ENCODE peak calls at places on chromosomes 1 and 21, in four cellular contexts. One of them, this sample, is unnamed.

GRCh38 chr1:150613061-150613920 is 16.1 kb downstream of the ENSA start:
- DNase-seq in HCT116: peak
- DNase-seq in Panc1: peak
- DNase-seq in CD8-positive, alpha-beta T cell: peak
- DNase-seq in this sample: no peak

GRCh38 chr1:39003787-39004186 is 12.7 kb downstream of the AKIRIN1 start:
- DNase-seq in CD8-positive, alpha-beta T cell: no peak
- DNase-seq in Panc1: no peak
- DNase-seq in HCT116: no peak
- DNase-seq in this sample: no peak

GRCh38 chr1:212498243-212498642 is 65.5 kb downstream of the NENF start:
- DNase-seq in CD8-positive, alpha-beta T cell: no peak
- DNase-seq in HCT116: no peak
- DNase-seq in Panc1: no peak
- DNase-seq in this sample: peak

GRCh38 chr1:91685994-91686393 is 185.3 kb downstream of the CDC7 start:
- DNase-seq in Panc1: no peak
- DNase-seq in CD8-positive, alpha-beta T cell: no peak
- DNase-seq in HCT116: no peak
- DNase-seq in this sample: no peak

GRCh38 chr1:65896721-65897120 is 104.0 kb downstream of the PDE4B start:
- DNase-seq in Panc1: no peak
- DNase-seq in HCT116: no peak
- DNase-seq in CD8-positive, alpha-beta T cell: no peak
- DNase-seq in this sample: no peak

GRCh38 chr21:31283025-31283424 is 61.0 kb downstream of the TIAM1 start:
- DNase-seq in Panc1: no peak
- DNase-seq in HCT116: no peak
- DNase-seq in CD8-positive, alpha-beta T cell: peak
- DNase-seq in this sample: no peak

GRCh38 chr1:203026666-203027663 is 674 bp downstream of the PPFIA4 start:
- DNase-seq in CD8-positive, alpha-beta T cell: no peak
- DNase-seq in Panc1: no peak
- DNase-seq in HCT116: no peak
- DNase-seq in this sample: no peak

GRCh38 chr1:109948285-109948630 is 36.3 kb upstream of the AHCYL1 start:
- DNase-seq in Panc1: no peak
- DNase-seq in HCT116: no peak
- DNase-seq in CD8-positive, alpha-beta T cell: no peak
- DNase-seq in this sample: no peak

GRCh38 chr1:162974810-162975209 is 94.4 kb upstream of the RGS4 start:
- DNase-seq in CD8-positive, alpha-beta T cell: no peak
- DNase-seq in HCT116: no peak
- DNase-seq in Panc1: no peak
- DNase-seq in this sample: no peak

GRCh38 chr1:65458730-65459396 is 38.4 kb downstream of the LEPR start:
- DNase-seq in CD8-positive, alpha-beta T cell: no peak
- DNase-seq in HCT116: no peak
- DNase-seq in Panc1: no peak
- DNase-seq in this sample: no peak

GRCh38 chr1:94306521-94306920 is 69.1 kb upstream of the ARHGAP29 start:
- DNase-seq in Panc1: no peak
- DNase-seq in CD8-positive, alpha-beta T cell: no peak
- DNase-seq in HCT116: no peak
- DNase-seq in this sample: no peak

GRCh38 chr1:35845766-35846165 is 37.2 kb upstream of the AGO1 start:
- DNase-seq in CD8-positive, alpha-beta T cell: no peak
- DNase-seq in HCT116: no peak
- DNase-seq in Panc1: no peak
- DNase-seq in this sample: no peak

GRCh38 chr1:30024411-30025195 is 698.8 kb downstream of the MATN1 start:
- DNase-seq in HCT116: no peak
- DNase-seq in Panc1: no peak
- DNase-seq in CD8-positive, alpha-beta T cell: no peak
- DNase-seq in this sample: no peak

GRCh38 chr1:118204106-118204505 is 19.1 kb upstream of the SPAG17 start:
- DNase-seq in CD8-positive, alpha-beta T cell: no peak
- DNase-seq in HCT116: no peak
- DNase-seq in Panc1: no peak
- DNase-seq in this sample: no peak

GRCh38 chr21:19510653-19511052 is 1107.1 kb upstream of the TMPRSS15 start:
- DNase-seq in CD8-positive, alpha-beta T cell: no peak
- DNase-seq in Panc1: no peak
- DNase-seq in HCT116: no peak
- DNase-seq in this sample: no peak

GRCh38 chr1:44684525-44684924 is 10.0 kb downstream of the ARMH1 start:
- DNase-seq in HCT116: no peak
- DNase-seq in CD8-positive, alpha-beta T cell: no peak
- DNase-seq in Panc1: no peak
- DNase-seq in this sample: no peak

GRCh38 chr1:173870252-173871075 is 2.3 kb downstream of the ZBTB37 start:
- DNase-seq in CD8-positive, alpha-beta T cell: peak
- DNase-seq in Panc1: no peak
- DNase-seq in HCT116: no peak
- DNase-seq in this sample: no peak

DNA sequence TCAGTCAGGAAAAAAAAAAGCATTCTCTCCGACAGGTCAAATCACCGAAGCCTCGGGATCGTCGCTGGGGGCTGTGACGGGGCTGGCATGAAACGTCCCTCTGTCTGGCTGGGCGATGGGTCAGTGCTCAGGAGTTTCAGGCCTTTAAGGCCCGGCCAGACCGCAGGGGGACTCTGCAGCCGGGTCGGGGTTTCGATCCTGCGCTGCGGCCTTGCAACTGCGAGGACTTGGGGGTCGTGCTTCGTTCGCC is 8.2 kb upstream of the CROCC start:
- DNase-seq in CD8-positive, alpha-beta T cell: no peak
- DNase-seq in HCT116: no peak
- DNase-seq in Panc1: no peak
- DNase-seq in this sample: no peak
- TF ChIP-seq CTCF in CD8-positive, alpha-beta T cell: no peak
- TF ChIP-seq CTCF in HCT116: no peak
- TF ChIP-seq CTCF in Panc1: no peak
- TF ChIP-seq CTCF in this sample: no peak

DNA sequence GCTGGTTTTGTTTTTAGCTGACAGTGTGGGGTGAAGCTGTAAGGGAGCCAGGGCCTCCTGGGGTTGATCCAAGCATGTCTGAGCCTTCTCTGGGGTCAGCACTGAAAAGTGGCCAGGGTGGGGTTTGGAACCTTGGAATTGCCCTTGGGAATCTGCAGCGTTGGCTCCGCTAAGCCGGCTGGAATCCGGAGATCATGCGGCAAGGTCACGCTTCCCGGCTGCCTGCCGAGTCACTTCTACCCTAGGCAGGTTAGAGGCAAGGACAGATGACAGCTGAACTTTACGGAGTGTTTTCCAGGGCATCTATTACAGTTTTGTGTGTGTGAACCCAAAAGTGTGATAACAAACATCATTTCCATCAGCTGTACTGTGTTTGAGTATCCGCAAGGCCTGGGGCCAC is 17.1 kb downstream of the ABCG1 start:
- DNase-seq in HCT116: no peak
- DNase-seq in Panc1: no peak
- DNase-seq in CD8-positive, alpha-beta T cell: no peak
- DNase-seq in this sample: no peak
- H3K4me3 ChIP-seq in HCT116: no peak
- H3K4me3 ChIP-seq in Panc1: no peak
- H3K4me3 ChIP-seq in CD8-positive, alpha-beta T cell: no peak
- H3K4me3 ChIP-seq in this sample: no peak

GRCh38 chr1:37152491-37152890 is 118.2 kb upstream of the GRIK3 start:
- DNase-seq in Panc1: no peak
- DNase-seq in HCT116: no peak
- DNase-seq in CD8-positive, alpha-beta T cell: no peak
- DNase-seq in this sample: no peak
- H3K27ac ChIP-seq in Panc1: no peak
- H3K27ac ChIP-seq in HCT116: no peak
- H3K27ac ChIP-seq in CD8-positive, alpha-beta T cell: no peak
- H3K27ac ChIP-seq in this sample: no peak

DNA sequence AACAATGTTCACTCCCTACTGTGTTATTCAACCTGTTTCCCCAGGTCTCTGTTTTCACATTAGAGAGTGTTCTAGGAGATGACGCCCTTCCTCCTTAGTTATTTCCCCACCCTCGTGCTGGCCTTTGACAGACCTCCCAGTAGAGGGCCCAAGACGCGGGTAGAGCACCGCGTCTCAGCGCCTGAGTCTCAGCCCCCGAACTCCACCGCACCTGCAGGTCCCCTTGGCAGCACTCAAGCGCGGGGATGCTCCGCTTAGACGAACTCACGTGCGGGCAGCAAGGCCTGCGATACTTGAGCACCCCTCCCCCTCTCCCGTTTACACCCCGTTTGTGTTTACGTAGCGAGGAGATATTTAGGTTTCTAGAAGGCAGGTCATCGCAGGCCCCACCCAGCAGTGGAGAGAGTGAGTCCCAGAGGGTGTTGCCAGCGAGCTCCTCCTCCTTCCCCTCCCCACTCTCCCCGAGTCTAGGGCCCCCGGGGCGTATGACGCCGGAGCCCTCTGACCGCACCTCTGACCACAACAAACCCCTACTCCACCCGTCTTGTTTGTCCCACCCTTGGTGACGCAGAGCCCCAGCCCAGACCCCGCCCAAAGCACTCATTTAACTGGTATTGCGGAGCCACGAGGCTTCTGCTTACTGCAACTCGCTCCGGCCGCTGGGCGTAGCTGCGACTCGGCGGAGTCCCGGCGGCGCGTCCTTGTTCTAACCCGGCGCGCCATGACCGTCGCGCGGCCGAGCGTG is at the start of gene CD55:
- DNase-seq in HCT116: peak
- DNase-seq in Panc1: peak
- DNase-seq in CD8-positive, alpha-beta T cell: peak
- DNase-seq in this sample: peak
- TF ChIP-seq CTCF in HCT116: no peak
- TF ChIP-seq CTCF in Panc1: peak
- TF ChIP-seq CTCF in CD8-positive, alpha-beta T cell: peak
- TF ChIP-seq CTCF in this sample: peak

DNA sequence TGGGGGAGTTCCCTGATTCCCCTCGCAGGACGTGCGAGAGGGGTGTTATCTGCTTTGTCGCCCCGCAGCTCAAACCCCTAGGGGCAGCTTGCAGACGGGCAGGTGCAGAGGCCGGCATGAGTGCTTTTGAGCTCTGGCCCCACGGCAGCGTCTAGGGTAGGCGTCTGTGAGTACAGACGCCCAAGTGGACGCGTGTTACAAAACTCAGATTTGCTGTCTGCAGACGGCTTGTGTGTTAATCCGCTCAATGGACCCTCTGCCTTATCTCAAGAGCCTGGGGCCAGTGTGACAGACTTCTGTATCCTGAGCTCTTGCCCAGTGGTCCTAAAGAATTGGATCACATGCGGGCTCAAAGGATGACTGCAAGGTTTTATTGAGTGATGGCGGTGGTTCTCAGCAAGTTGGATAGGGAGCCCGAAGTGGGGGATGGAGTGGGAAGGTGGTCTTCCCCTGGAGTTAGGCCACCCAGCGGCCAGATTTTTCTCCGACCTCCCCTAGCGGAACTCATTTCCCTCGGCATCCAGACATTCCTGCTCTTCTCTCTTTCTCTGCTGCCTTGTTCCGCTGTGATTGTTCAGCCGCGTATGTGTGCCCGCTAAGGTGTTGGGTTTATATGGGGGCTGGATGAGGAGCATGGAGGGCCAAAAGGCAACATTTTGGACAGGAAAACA is 9.4 kb downstream of the CFHR4 start:
- DNase-seq in CD8-positive, alpha-beta T cell: no peak
- DNase-seq in Panc1: no peak
- DNase-seq in HCT116: no peak
- DNase-seq in this sample: no peak
- H3K4me3 ChIP-seq in CD8-positive, alpha-beta T cell: no peak
- H3K4me3 ChIP-seq in Panc1: no peak
- H3K4me3 ChIP-seq in HCT116: no peak
- H3K4me3 ChIP-seq in this sample: no peak

DNA sequence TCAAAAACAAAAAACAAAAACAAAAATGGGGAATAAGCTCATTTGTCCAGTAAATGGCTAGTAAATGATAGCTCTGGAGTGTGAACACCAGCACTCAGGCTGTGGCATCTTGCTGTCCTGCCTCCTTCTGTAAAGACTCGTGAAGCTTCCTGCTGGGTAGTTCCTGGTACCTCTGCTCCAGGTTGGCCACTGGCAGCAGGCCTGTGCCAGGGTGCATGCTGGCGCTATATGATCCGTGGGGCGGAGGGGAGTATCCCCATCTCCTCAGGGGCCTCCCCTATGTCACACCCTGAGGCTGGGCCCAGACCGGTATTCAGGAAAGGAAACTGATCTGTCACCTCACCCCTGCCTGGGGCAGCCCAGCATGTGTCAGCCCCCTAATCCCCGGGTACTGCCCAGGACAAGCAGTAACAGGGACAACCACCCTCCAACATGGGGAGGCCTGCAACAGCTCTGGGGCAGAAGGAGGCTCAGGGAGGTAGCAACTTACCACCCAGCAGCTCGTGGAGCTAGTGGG is 14.1 kb downstream of the ALPL start:
- DNase-seq in Panc1: no peak
- DNase-seq in HCT116: no peak
- DNase-seq in CD8-positive, alpha-beta T cell: no peak
- DNase-seq in this sample: no peak
- H3K27ac ChIP-seq in Panc1: no peak
- H3K27ac ChIP-seq in HCT116: no peak
- H3K27ac ChIP-seq in CD8-positive, alpha-beta T cell: no peak
- H3K27ac ChIP-seq in this sample: no peak

GRCh38 chr1:234089396-234089795 is 184.9 kb downstream of the SLC35F3 start:
- DNase-seq in CD8-positive, alpha-beta T cell: no peak
- DNase-seq in Panc1: no peak
- DNase-seq in HCT116: no peak
- DNase-seq in this sample: no peak
- TF ChIP-seq CTCF in CD8-positive, alpha-beta T cell: no peak
- TF ChIP-seq CTCF in Panc1: peak
- TF ChIP-seq CTCF in HCT116: peak
- TF ChIP-seq CTCF in this sample: peak